ENCODE peak calls at places on chromosomes 1 and 21, in ten cellular contexts. R, J, W, C, N, D, T, O, E and K are unnamed samples. For H3K4me1, the result is how much of the 10 kb centered on the place peaks cover.

GRCh38 chr1:43442756-43443155 is 11.0 kb downstream of the HYI start:
- DNase-seq in R (no peak), J (no peak), W (peak), C (peak), N (no peak), D (no peak), T (no peak), O (no peak), E (no peak), K (no peak)

GRCh38 chr1:58922302-58923089 is 138.6 kb upstream of the JUN start:
- DNase-seq in R (peak), J (peak), W (peak), C (peak), N (peak), D (peak), T (no peak), O (peak), E (peak), K (peak)

GRCh38 chr1:209835782-209836298 is 8.1 kb downstream of the UTP25 start:
- DNase-seq in R (no peak), J (peak), W (no peak), C (no peak), N (no peak), D (no peak), T (no peak), O (no peak), E (no peak), K (no peak)

GRCh38 chr1:155420788-155421187 is 100.1 kb downstream of the RUSC1 start:
- DNase-seq in R (no peak), J (no peak), W (no peak), C (no peak), N (no peak), D (no peak), T (no peak), O (no peak), E (no peak), K (no peak)

GRCh38 chr21:38139380-38140168 is 117.2 kb upstream of the KCNJ15 start:
- DNase-seq in R (no peak), J (peak), W (no peak), C (no peak), N (no peak), D (no peak), T (no peak), O (no peak), E (peak), K (no peak)

GRCh38 chr1:11158291-11158690 is 30.9 kb upstream of the ANGPTL7 start:
- DNase-seq in R (no peak), J (no peak), W (no peak), C (no peak), N (no peak), D (no peak), T (no peak), O (no peak), E (no peak), K (no peak)

GRCh38 chr21:35303085-35303484 is 254.0 kb upstream of the RUNX1 start:
- DNase-seq in R (no peak), J (peak), W (no peak), C (no peak), N (no peak), D (no peak), T (no peak), O (no peak), E (peak), K (no peak)

GRCh38 chr1:209667701-209668100 is 7.5 kb upstream of the G0S2 start:
- DNase-seq in R (no peak), J (no peak), W (no peak), C (no peak), N (no peak), D (no peak), T (no peak), O (no peak), E (no peak), K (no peak)

GRCh38 chr1:244224487-244225430 is 173.7 kb downstream of the ZBTB18 start:
- DNase-seq in R (no peak), J (no peak), W (peak), C (no peak), N (no peak), D (no peak), T (no peak), O (no peak), E (no peak), K (peak)

GRCh38 chr1:231395051-231395995 is 26.8 kb downstream of the EGLN1 start:
- DNase-seq in R (no peak), J (peak), W (no peak), C (peak), N (no peak), D (no peak), T (no peak), O (peak), E (peak), K (no peak)

GRCh38 chr1:12478612-12478985 is 139.4 kb downstream of the DHRS3 start:
- DNase-seq in R (no peak), J (no peak), W (no peak), C (peak), N (peak), D (peak), T (no peak), O (no peak), E (no peak), K (no peak)

GRCh38 chr1:72442251-72442650 is 159.9 kb upstream of the NEGR1 start:
- DNase-seq in R (no peak), J (peak), W (no peak), C (no peak), N (no peak), D (no peak), T (no peak), O (no peak), E (no peak), K (no peak)

GRCh38 chr1:219062161-219062560 is 111.5 kb upstream of the LYPLAL1 start:
- DNase-seq in R (no peak), J (no peak), W (no peak), C (no peak), N (no peak), D (no peak), T (no peak), O (no peak), E (no peak), K (no peak)

DNA sequence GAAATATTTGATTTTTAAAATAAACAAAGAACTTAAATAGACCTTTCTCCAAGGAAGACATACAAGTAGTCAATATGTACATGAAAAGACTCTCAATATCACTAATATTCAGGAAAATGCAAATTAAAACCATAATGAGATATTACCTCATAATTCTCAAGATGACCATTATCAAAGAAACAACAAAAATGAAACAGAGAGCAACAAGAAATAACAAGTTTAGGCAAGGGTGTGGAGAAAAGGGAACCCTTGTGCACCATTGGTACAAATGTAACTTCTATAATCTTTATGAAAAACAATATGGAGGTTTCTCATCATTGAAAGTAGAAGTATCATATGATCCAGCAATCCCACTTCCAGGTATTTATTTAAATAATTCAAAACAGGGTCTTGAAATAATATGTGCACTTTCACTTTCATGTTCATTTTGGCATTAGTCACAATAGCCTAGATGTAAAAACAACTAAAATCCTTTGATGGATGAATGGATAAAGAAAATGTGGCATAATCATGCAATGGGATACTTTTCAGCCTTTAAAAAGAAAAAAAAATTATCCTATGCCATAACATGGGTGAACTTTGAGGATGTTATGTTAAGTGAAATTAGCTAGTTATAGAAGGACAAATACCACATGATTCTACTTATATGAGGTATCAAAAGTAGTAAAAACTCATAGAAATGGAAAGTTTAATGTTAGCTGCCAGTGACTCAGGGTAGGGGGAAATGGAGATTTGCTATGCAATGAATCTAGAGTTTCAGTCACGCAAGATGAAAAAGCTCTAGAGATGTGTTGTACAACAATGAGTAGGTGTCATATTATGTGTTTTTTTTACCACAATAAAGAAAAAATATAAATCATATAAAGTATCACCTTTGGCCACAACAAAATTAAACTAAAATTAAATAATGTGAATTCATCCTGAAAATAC is 114.5 kb upstream of the LYPLAL1 start:
- DNase-seq in R (no peak), J (no peak), W (no peak), C (no peak), N (no peak), D (no peak), T (no peak), O (no peak), E (no peak), K (no peak)
- TF ChIP-seq CTCF in R (no peak), J (no peak), W (no peak), C (no peak), N (no peak), D (no peak), T (no peak), O (no peak), E (no peak), K (no peak)

DNA sequence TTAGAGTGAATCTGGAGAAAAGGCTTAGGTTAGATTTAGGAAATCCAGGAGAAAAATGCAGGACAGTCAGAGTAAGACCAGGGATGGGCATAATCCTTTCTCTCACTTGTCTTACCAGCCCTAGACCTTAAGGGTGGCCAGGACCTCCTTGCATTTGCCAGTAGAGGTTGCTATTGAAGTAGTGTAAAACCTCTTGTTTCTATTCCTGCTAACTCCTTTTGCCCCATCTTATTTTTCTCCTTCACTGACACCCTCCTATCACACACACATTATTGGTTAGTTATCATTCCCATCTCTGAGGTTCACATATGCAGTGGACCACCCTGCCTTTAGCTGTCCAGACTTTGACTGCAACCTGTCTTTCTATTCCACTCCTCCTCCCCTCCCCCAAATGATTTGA is 75.0 kb upstream of the MACF1 start:
- DNase-seq in R (no peak), J (peak), W (no peak), C (no peak), N (no peak), D (no peak), T (no peak), O (no peak), E (no peak), K (no peak)
- H3K4me1 ChIP-seq in R (under half), J (under half), W (half or more), C (under half), N (under half), D (under half), T (under half), O (under half), E (half or more), K (under half)

GRCh38 chr1:53122847-53123461 is 19.5 kb downstream of the SLC1A7 start:
- DNase-seq in R (no peak), J (no peak), W (no peak), C (no peak), N (no peak), D (no peak), T (no peak), O (no peak), E (no peak), K (no peak)
- H3K27ac ChIP-seq in R (no peak), J (peak), W (peak), C (peak), N (peak), D (peak), T (peak), O (no peak), E (no peak), K (peak)

GRCh38 chr21:41817228-41817627 is 50.4 kb upstream of the RIPK4 start:
- DNase-seq in R (peak), J (peak), W (peak), C (peak), N (peak), D (peak), T (no peak), O (peak), E (peak), K (no peak)
- TF ChIP-seq CTCF in R (peak), J (peak), W (peak), C (peak), N (peak), D (peak), T (peak), O (peak), E (peak), K (peak)

GRCh38 chr1:80212958-80213357 is 1206.4 kb upstream of the ADGRL4 start:
- DNase-seq in R (no peak), J (no peak), W (no peak), C (no peak), N (no peak), D (no peak), T (no peak), O (no peak), E (no peak), K (no peak)
- H3K4me1 ChIP-seq in R (under half), J (under half), W (under half), C (under half), N (under half), D (under half), T (under half), O (under half), E (under half), K (under half)

GRCh38 chr1:242824435-242824834 is 299.9 kb upstream of the PLD5 start:
- DNase-seq in R (no peak), J (no peak), W (no peak), C (no peak), N (no peak), D (no peak), T (no peak), O (no peak), E (peak), K (no peak)
- H3K27ac ChIP-seq in R (no peak), J (no peak), W (no peak), C (no peak), N (no peak), D (no peak), T (no peak), O (no peak), E (no peak), K (no peak)

GRCh38 chr1:84884671-84885389 is 8.2 kb downstream of the LPAR3 start:
- DNase-seq in R (no peak), J (no peak), W (no peak), C (no peak), N (no peak), D (no peak), T (no peak), O (no peak), E (no peak), K (no peak)
- TF ChIP-seq CTCF in R (no peak), J (no peak), W (no peak), C (no peak), N (no peak), D (no peak), T (no peak), O (peak), E (peak), K (no peak)